ENCODE peak calls at places on chromosomes 7 and 10, in nine cellular contexts. Z is breast epithelium; Y is heart right ventricle; T is foreskin fibroblast; P is cardiac muscle cell; M is tibial nerve; R is fibroblast of villous mesenchyme; K is CD8-positive, alpha-beta T cell; E is mesothelial cell of epicardium. N is an unnamed sample.

GRCh38 chr7:28408105-28408973 is 4.0 kb upstream of the CREB5 start:
- DNase-seq in Z (no peak), Y (peak; percentile 27), T (no peak), P (peak; percentile 45), M (no peak), R (peak; percentile 55), K (no peak), E (peak; percentile 42), N (no peak)

GRCh38 chr10:28704771-28705170 is 27.4 kb downstream of the BAMBI start:
- DNase-seq in Z (no peak), Y (no peak), T (no peak), P (no peak), M (no peak), R (no peak), K (no peak), E (no peak), N (no peak)

GRCh38 chr10:132929953-132930640 is 12.3 kb downstream of the CFAP46 start:
- DNase-seq in Z (no peak), Y (no peak), T (no peak), P (no peak), M (no peak), R (no peak), K (no peak), E (no peak), N (no peak)

GRCh38 chr7:3154881-3155494 is 111.3 kb upstream of the CARD11 start:
- DNase-seq in Z (no peak), Y (no peak), T (peak; percentile 61), P (peak; percentile 54), M (no peak), R (peak; percentile 55), K (peak; percentile 66), E (no peak), N (no peak)

GRCh38 chr7:40983106-40983505 is 719.8 kb downstream of the INHBA start:
- DNase-seq in Z (no peak), Y (no peak), T (no peak), P (no peak), M (no peak), R (peak; percentile 48), K (no peak), E (no peak), N (no peak)

GRCh38 chr10:133326745-133327650 is 9.7 kb downstream of the CALY start:
- DNase-seq in Z (no peak), Y (no peak), T (peak; percentile 53), P (no peak), M (no peak), R (peak; percentile 8), K (no peak), E (no peak), N (no peak)

GRCh38 chr7:134546903-134547737 is 1.8 kb upstream of the AKR1B15 start:
- DNase-seq in Z (peak; percentile 70), Y (peak; percentile 73), T (peak; percentile 87), P (peak; percentile 18), M (peak; percentile 65), R (no peak), K (peak; percentile 69), E (peak; percentile 78), N (no peak)

GRCh38 chr7:155483868-155484325 is 26.0 kb downstream of the EN2 start:
- DNase-seq in Z (no peak), Y (no peak), T (no peak), P (no peak), M (no peak), R (no peak), K (no peak), E (no peak), N (peak; percentile 58)

GRCh38 chr10:48215148-48215982 is 59.1 kb downstream of the FRMPD2 start:
- DNase-seq in Z (no peak), Y (peak; percentile 26), T (peak; percentile 58), P (peak; percentile 53), M (no peak), R (peak; percentile 41), K (peak; percentile 12), E (no peak), N (no peak)
- TF ChIP-seq CTCF in Z (no peak), Y (peak; percentile 36), T (peak; percentile 53), P (peak; percentile 82), M (peak; percentile 46), R (peak; percentile 84), K (peak; percentile 38), E (peak; percentile 61), N (peak; percentile 81)

GRCh38 chr7:90383879-90384278 is 19.4 kb upstream of the CLDN12 start:
- DNase-seq in Z (no peak), Y (no peak), T (peak; percentile 76), P (no peak), M (no peak), R (peak; percentile 31), K (no peak), E (no peak), N (no peak)

GRCh38 chr7:90383422-90383821 is 19.8 kb upstream of the CLDN12 start:
- DNase-seq in Z (no peak), Y (no peak), T (peak; percentile 61), P (no peak), M (no peak), R (peak; percentile 22), K (no peak), E (no peak), N (no peak)

GRCh38 chr7:90387470-90388240 is 15.6 kb upstream of the CLDN12 start:
- DNase-seq in Z (no peak), Y (no peak), T (peak; percentile 53), P (no peak), M (no peak), R (no peak), K (no peak), E (no peak), N (no peak)

DNA sequence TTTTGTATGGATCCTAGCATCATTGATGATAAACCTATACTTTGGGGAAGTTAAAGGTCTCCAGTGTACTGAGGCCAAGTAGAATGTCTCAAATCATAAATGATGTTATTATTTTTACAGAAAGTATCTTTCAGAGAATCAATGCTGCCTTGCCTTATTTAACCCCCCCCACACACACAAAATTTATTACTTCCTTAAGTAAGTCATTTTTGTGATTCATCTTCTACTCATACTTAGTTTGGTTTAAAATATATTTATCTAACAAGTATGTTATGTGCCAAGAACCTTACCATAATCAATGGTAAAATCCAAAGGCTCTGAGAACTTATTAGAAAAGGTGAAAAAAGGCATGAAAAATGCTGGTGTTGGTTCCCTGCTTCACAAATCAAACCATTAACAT is 18.8 kb upstream of the CLDN12 start:
- DNase-seq in Z (no peak), Y (no peak), T (peak; percentile 56), P (no peak), M (no peak), R (no peak), K (no peak), E (no peak), N (no peak)
- TF ChIP-seq CTCF in Z (no peak), Y (no peak), T (no peak), P (no peak), M (no peak), R (no peak), K (no peak), E (no peak), N (no peak)

GRCh38 chr7:1923409-1924053 is 253.5 kb downstream of the ELFN1 start:
- DNase-seq in Z (no peak), Y (peak; percentile 9), T (no peak), P (no peak), M (no peak), R (no peak), K (no peak), E (no peak), N (no peak)

GRCh38 chr7:1924185-1924817 is 254.2 kb downstream of the ELFN1 start:
- DNase-seq in Z (no peak), Y (no peak), T (no peak), P (no peak), M (no peak), R (no peak), K (no peak), E (no peak), N (no peak)

GRCh38 chr7:1925973-1926907 is 256.2 kb downstream of the ELFN1 start:
- DNase-seq in Z (no peak), Y (no peak), T (no peak), P (no peak), M (no peak), R (no peak), K (no peak), E (no peak), N (no peak)

GRCh38 chr7:1926908-1927306 is 256.8 kb downstream of the ELFN1 start:
- DNase-seq in Z (no peak), Y (no peak), T (no peak), P (no peak), M (no peak), R (peak; percentile 67), K (no peak), E (no peak), N (no peak)

DNA sequence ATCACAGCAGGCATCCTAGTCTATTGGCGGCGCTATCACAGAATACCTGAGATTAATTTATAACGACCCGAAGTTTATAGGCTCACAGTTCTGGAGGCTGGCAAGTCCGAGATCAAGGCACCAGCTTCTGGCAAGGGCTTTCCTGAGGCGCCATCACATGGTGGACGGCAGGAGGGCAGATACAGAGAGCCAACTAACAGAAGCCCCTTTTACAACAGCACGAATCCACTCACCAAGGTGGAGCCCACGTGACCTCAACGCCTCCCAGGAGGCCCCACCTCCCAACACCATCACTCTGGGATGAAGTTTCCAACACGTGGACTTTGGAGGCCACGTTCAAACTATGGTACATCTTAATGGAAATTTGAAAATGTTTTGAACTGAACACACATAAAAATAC is 255.3 kb downstream of the ELFN1 start:
- DNase-seq in Z (no peak), Y (peak; percentile 5), T (peak; percentile 33), P (no peak), M (no peak), R (no peak), K (no peak), E (no peak), N (no peak)
- TF ChIP-seq CTCF in Z (no peak), Y (no peak), T (no peak), P (peak; percentile 29), M (no peak), R (peak; percentile 15), K (no peak), E (no peak), N (no peak)

GRCh38 chr10:73871915-73872710 is 2.2 kb downstream of the CAMK2G start:
- DNase-seq in Z (no peak), Y (no peak), T (peak; percentile 71), P (no peak), M (no peak), R (peak; percentile 52), K (no peak), E (no peak), N (no peak)
- TF ChIP-seq CTCF in Z (no peak), Y (no peak), T (peak; percentile 48), P (peak; percentile 13), M (no peak), R (peak; percentile 64), K (no peak), E (no peak), N (peak; percentile 21)

GRCh38 chr10:103660364-103661197 is 167.1 kb downstream of the NEURL1 start:
- DNase-seq in Z (no peak), Y (peak; percentile 47), T (peak; percentile 77), P (no peak), M (no peak), R (peak; percentile 51), K (no peak), E (no peak), N (no peak)
- TF ChIP-seq CTCF in Z (no peak), Y (no peak), T (peak; percentile 16), P (no peak), M (no peak), R (peak; percentile 32), K (no peak), E (no peak), N (no peak)

N was measured in type B pancreatic cell.